ENCODE peak calls at places on chromosomes 3 and 15, in four cellular contexts. I is mammary epithelial cell, U is esophagus squamous epithelium, T is AG04450. A is an unnamed sample.

GRCh38 chr15:31448635-31448979 is 122.0 kb downstream of the KLF13 start:
- DNase-seq in I (no peak), U (no peak), T (no peak), A (no peak)

GRCh38 chr3:66419053-66419440 is 81.8 kb downstream of the LRIG1 start:
- DNase-seq in U (no peak), I (no peak), T (no peak), A (no peak)

GRCh38 chr3:160141485-160142185 is 83.6 kb upstream of the C3orf80 start:
- DNase-seq in I (no peak), T (no peak), U (no peak), A (no peak)

GRCh38 chr3:170690133-170690981 is 104.5 kb upstream of the SLC7A14 start:
- DNase-seq in I (no peak), U (no peak), T (no peak), A (no peak)

GRCh38 chr3:36362216-36362615 is 18.1 kb upstream of the STAC start:
- DNase-seq in T (no peak), U (no peak), I (peak; percentile 56), A (no peak)

GRCh38 chr15:43922021-43922420 is 95.2 kb downstream of the WDR76 start:
- DNase-seq in T (peak; percentile 21), I (peak; percentile 72), U (no peak), A (no peak)

GRCh38 chr3:97914390-97914789 is 57.8 kb downstream of the RIOX2 start:
- DNase-seq in U (no peak), T (no peak), I (peak; percentile 82), A (no peak)

GRCh38 chr15:98666441-98666840 is 18.1 kb downstream of the IGF1R start:
- DNase-seq in T (no peak), U (no peak), I (no peak), A (no peak)

GRCh38 chr3:59885907-59886400 is 836.1 kb upstream of the CFAP20DC start:
- DNase-seq in U (no peak), I (no peak), T (no peak), A (no peak)

GRCh38 chr3:126554560-126555525 is 3.9 kb downstream of the C3orf22 start:
- DNase-seq in I (no peak), U (no peak), T (no peak), A (no peak)

GRCh38 chr3:94303266-94303665 is 240.4 kb downstream of the NSUN3 start:
- DNase-seq in T (no peak), I (no peak), U (no peak), A (no peak)

GRCh38 chr3:8052599-8053185 is 448.9 kb upstream of the LMCD1 start:
- DNase-seq in U (no peak), I (no peak), T (no peak), A (peak; percentile 25)

GRCh38 chr15:42279234-42279723 is 6.0 kb upstream of the TMEM87A start:
- DNase-seq in I (no peak), U (no peak), T (no peak), A (no peak)

GRCh38 chr15:83207622-83208356 is at the start of gene HDGFL3:
- DNase-seq in U (no peak), T (no peak), I (peak; percentile 57), A (peak; percentile 56)

GRCh38 chr3:127042634-127043033 is 59.7 kb downstream of the PLXNA1 start:
- DNase-seq in I (no peak), T (no peak), U (no peak), A (no peak)

GRCh38 chr3:72487078-72487765 is 361.0 kb downstream of the SHQ1 start:
- DNase-seq in U (no peak), I (peak; percentile 44), T (peak; percentile 65), A (no peak)

DNA sequence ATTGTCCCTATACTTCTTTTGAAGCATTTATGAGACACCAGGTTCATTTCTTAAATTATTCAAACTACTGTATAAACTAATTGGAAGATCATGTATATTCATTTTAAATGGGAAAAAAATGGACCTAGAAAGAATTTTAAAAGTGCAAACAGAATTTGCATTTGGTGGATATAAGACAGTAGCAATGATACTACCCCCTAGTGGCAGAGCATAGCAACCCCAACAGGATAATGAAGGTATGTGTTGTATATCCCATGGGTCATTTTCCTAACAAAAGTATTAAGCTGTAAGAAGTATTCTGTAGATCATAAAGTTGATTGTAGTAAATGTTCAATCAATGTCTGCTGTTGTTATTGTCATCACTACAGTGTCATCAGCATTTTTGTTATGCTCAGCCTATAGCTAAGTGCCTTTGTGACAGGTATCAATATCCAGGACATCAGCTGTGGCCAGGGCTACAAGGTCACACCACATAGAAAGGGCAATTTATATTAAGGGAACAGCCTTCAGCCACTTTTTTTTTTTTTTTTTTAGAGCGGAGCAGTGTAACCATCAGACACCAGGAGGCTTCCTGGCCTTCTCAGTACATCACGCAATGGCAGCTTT is 175.8 kb downstream of the FOXB1 start:
- DNase-seq in U (no peak), I (peak; percentile 32), T (peak; percentile 18), A (peak; percentile 30)
- H3K27me3 ChIP-seq in U (no peaks in the 10 kb centered on the region), I (no peaks in the 10 kb centered on the region), T (no peaks in the 10 kb centered on the region), A (no peaks in the 10 kb centered on the region)

GRCh38 chr15:68844856-68845550 is 24.3 kb upstream of the ANP32A start:
- DNase-seq in I (no peak), T (no peak), U (no peak), A (no peak)

GRCh38 chr15:68849477-68849876 is 28.8 kb upstream of the ANP32A start:
- DNase-seq in T (no peak), U (no peak), I (no peak), A (no peak)

GRCh38 chr15:68846851-68847439 is 26.2 kb upstream of the ANP32A start:
- DNase-seq in T (no peak), I (no peak), U (no peak), A (no peak)

GRCh38 chr15:68842958-68843357 is 22.3 kb upstream of the ANP32A start:
- DNase-seq in T (no peak), I (no peak), U (no peak), A (no peak)

GRCh38 chr15:68843425-68844311 is 23.0 kb upstream of the ANP32A start:
- DNase-seq in I (no peak), U (no peak), T (no peak), A (peak; percentile 42)
- H3K27me3 ChIP-seq in I (peaks cover 17% of the 10 kb centered on the region), U (peaks cover 20% of the 10 kb centered on the region), T (peaks cover 43% of the 10 kb centered on the region), A (peaks cover 48% of the 10 kb centered on the region)

GRCh38 chr15:67820147-67820991 is 4.9 kb upstream of the SKOR1 start:
- DNase-seq in U (no peak), T (no peak), I (no peak), A (no peak)
- H3K27me3 ChIP-seq in U (peaks cover 55% of the 10 kb centered on the region), T (peaks cover 86% of the 10 kb centered on the region), I (peaks cover 53% of the 10 kb centered on the region), A (peaks cover 85% of the 10 kb centered on the region)

GRCh38 chr15:88802250-88802990 is 816 bp upstream of the ACAN start:
- DNase-seq in T (no peak), U (no peak), I (no peak), A (no peak)

GRCh38 chr15:88802991-88803240 is 320 bp upstream of the ACAN start:
- DNase-seq in T (no peak), I (no peak), U (no peak), A (no peak)

GRCh38 chr15:88797648-88798339 is 5.4 kb upstream of the ACAN start:
- DNase-seq in U (no peak), T (no peak), I (no peak), A (no peak)

GRCh38 chr15:88799341-88799740 is 3.9 kb upstream of the ACAN start:
- DNase-seq in T (no peak), U (no peak), I (no peak), A (no peak)

GRCh38 chr15:88800026-88800425 is 3.2 kb upstream of the ACAN start:
- DNase-seq in I (peak; percentile 89), U (no peak), T (no peak), A (no peak)
- H3K27me3 ChIP-seq in I (peaks cover 25% of the 10 kb centered on the region), U (peaks cover 6% of the 10 kb centered on the region), T (peaks cover 39% of the 10 kb centered on the region), A (peaks cover 44% of the 10 kb centered on the region)

DNA sequence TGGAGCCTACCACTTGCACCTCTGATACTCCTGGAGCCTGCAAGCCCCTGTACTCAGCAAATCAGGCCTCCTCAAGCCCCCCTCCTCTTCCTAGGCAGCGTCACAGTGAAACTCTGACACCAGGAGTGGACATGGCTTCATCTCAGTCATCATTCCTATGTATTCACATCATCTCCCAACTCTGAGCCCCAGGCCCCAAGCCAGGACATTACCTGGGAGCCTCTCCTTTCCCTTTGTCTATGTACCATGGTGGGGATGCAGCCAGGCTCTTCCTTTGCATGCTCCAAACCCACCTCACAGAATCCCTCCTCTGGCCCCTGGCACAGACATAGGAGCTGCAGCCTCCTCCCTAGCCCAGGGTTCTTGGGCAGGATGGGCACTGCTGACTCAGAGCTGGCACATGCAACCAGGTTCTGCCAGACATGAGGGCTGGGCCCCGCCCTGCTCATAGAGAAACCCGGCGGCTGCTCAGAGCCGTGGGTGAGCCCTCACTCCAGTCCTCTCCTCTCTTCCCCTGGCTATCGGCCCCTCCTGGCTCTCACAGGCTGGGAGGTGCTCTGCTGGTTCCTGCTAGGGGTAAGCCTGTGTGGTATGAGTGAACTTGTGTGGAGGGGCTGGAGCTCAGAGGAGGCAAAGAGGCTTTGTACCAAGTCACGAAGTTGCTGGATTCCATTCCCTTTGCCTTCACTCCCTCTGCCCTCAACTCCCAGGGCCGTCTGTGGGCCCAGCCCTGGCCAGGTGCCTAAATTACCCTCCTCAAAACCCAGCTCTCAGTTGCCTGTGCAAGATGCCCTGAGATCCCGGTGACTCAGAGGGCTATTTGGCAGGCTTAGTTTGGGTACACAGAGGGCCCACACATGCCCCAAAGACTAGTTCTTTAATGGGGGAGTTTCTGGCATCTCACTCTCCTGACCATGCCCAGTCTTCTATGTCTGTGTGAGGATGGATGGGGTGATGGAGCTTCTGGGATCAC is 1.9 kb upstream of the PLCD1 start:
- DNase-seq in I (peak; percentile 92), U (no peak), T (no peak), A (no peak)
- H3K27me3 ChIP-seq in I (no peaks in the 10 kb centered on the region), U (no peaks in the 10 kb centered on the region), T (no peaks in the 10 kb centered on the region), A (peaks cover 60% of the 10 kb centered on the region)

GRCh38 chr15:59841036-59841435 is 151.9 kb upstream of the BNIP2 start:
- DNase-seq in U (no peak), I (no peak), T (no peak), A (no peak)
- H3K27me3 ChIP-seq in U (no peaks in the 10 kb centered on the region), I (peaks cover 2% of the 10 kb centered on the region), T (peaks cover 5% of the 10 kb centered on the region), A (no peaks in the 10 kb centered on the region)

GRCh38 chr15:29556385-29556784 is 265.9 kb downstream of the TJP1 start:
- DNase-seq in T (no peak), I (no peak), U (no peak), A (no peak)

GRCh38 chr15:29558261-29558660 is 264.0 kb downstream of the TJP1 start:
- DNase-seq in T (no peak), I (no peak), U (no peak), A (no peak)

GRCh38 chr15:29550834-29551465 is 271.3 kb downstream of the TJP1 start:
- DNase-seq in I (no peak), T (no peak), U (no peak), A (no peak)

DNA sequence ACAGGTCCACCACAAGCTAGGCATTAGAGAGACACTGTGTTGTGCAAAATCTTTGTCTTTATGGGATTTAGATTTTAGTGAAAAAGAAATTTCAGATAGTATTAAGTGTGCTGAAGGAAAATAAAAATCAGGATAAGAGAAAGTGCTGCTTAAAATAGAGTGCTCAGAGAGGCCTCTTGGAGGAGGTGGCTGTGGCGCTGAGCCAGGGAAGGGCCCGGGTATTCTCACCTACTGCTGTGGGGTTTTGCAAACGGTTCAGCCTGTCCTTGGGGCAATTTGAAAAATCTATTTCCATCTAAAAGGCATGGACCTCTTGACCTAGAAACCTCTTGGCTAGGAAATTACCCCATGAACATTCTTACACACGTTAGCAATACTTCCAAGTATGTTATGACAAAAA is 267.7 kb downstream of the TJP1 start:
- DNase-seq in U (no peak), I (no peak), T (no peak), A (no peak)
- H3K27me3 ChIP-seq in U (no peaks in the 10 kb centered on the region), I (no peaks in the 10 kb centered on the region), T (peaks cover 3% of the 10 kb centered on the region), A (peaks cover 3% of the 10 kb centered on the region)